ENCODE peak calls at places on chromosomes 11 and 22, in eight cellular contexts. S is stimulated activated CD8-positive, alpha-beta memory T cell treated with anti-CD3 and anti-CD28 coated beads, Interleukin-2, amount 100 ng/mL, for 48 hours; D is H7; X is mucosa of descending colon; Z is T-cell; N is OCI-LY7; J is AG09319; G is activated naive CD8-positive, alpha-beta T cell treated with anti-CD3 and anti-CD28 coated beads for 36 hours. F is an unnamed sample.

GRCh38 chr11:114309517-114309916 is 13.3 kb downstream of the NNMT start:
- DNase-seq in J (no peak), S (no peak), N (no peak), Z (no peak), G (no peak), D (no peak), X (no peak), F (no peak)

GRCh38 chr11:65111537-65112225 is at the start of gene TM7SF2:
- DNase-seq in G (peak), S (peak), X (peak), Z (peak), D (peak), N (peak), J (peak), F (peak)

GRCh38 chr11:46391578-46392420 is at the start of gene CHRM4:
- DNase-seq in N (no peak), G (peak), J (no peak), D (peak), Z (no peak), X (peak), S (no peak), F (peak)

GRCh38 chr11:8086571-8086970 is 5.6 kb downstream of the TUB start:
- DNase-seq in N (no peak), J (no peak), Z (no peak), G (no peak), X (no peak), S (no peak), D (no peak), F (no peak)

GRCh38 chr11:47797633-47798032 is 30.5 kb upstream of the FNBP4 start:
- DNase-seq in Z (no peak), X (no peak), G (peak), D (no peak), N (no peak), S (peak), J (no peak), F (peak)

GRCh38 chr11:106491751-106492150 is 414.3 kb downstream of the AASDHPPT start:
- DNase-seq in D (no peak), N (no peak), G (no peak), J (no peak), Z (no peak), X (no peak), S (no peak), F (no peak)

GRCh38 chr11:4576880-4577279 is 4.7 kb upstream of the OR52I2 start:
- DNase-seq in N (no peak), Z (no peak), X (no peak), S (no peak), D (no peak), J (no peak), G (no peak), F (no peak)

GRCh38 chr11:103798029-103798428 is 238.4 kb upstream of the DDI1 start:
- DNase-seq in N (no peak), S (no peak), G (no peak), D (no peak), X (no peak), J (no peak), Z (no peak), F (no peak)

GRCh38 chr11:101862410-101863233 is 52.2 kb upstream of the CEP126 start:
- DNase-seq in D (peak), N (peak), X (no peak), J (peak), Z (no peak), G (no peak), S (no peak), F (no peak)

GRCh38 chr11:95891423-95892177 is 32.3 kb downstream of the MTMR2 start:
- DNase-seq in J (no peak), N (no peak), X (no peak), Z (no peak), S (no peak), D (no peak), G (no peak), F (no peak)

GRCh38 chr11:105144887-105145286 is 5.3 kb upstream of the CARD18 start:
- DNase-seq in G (no peak), J (peak), D (no peak), S (no peak), X (no peak), N (no peak), Z (no peak), F (no peak)

GRCh38 chr22:28955817-28956216 is 72.4 kb downstream of the ZNRF3 start:
- DNase-seq in S (peak), N (peak), Z (peak), X (no peak), G (peak), D (no peak), J (no peak), F (peak)

GRCh38 chr11:122209619-122210377 is 93.8 kb upstream of the BLID start:
- DNase-seq in G (no peak), S (no peak), N (no peak), J (peak), X (no peak), D (no peak), Z (no peak), F (no peak)

GRCh38 chr11:36312593-36312990 is 16.5 kb downstream of the PRR5L start:
- DNase-seq in X (no peak), N (no peak), S (no peak), D (no peak), Z (no peak), J (no peak), G (no peak), F (no peak)

GRCh38 chr11:116691779-116692178 is 81.0 kb downstream of the BUD13 start:
- DNase-seq in Z (peak), D (peak), X (no peak), G (peak), J (no peak), S (peak), N (peak), F (peak)

GRCh38 chr11:8062781-8063257 is 18.2 kb upstream of the TUB start:
- DNase-seq in X (no peak), S (no peak), D (no peak), N (no peak), Z (no peak), J (no peak), G (no peak), F (no peak)

GRCh38 chr11:24747275-24748251 is 250.7 kb downstream of the LUZP2 start:
- DNase-seq in N (peak), X (no peak), J (no peak), D (no peak), G (no peak), Z (no peak), S (no peak), F (no peak)

GRCh38 chr11:130160460-130161090 is 993 bp downstream of the ST14 start:
- DNase-seq in S (no peak), Z (no peak), G (no peak), N (peak), J (no peak), D (peak), X (peak), F (no peak)

GRCh38 chr11:123241874-123242538 is 47.0 kb upstream of the CLMP start:
- DNase-seq in N (no peak), S (no peak), J (no peak), Z (no peak), G (no peak), X (no peak), D (no peak), F (no peak)

GRCh38 chr11:87722756-87723599 is 452.3 kb downstream of the RAB38 start:
- DNase-seq in D (peak), X (peak), J (no peak), S (no peak), N (peak), G (no peak), Z (no peak), F (peak)

GRCh38 chr11:104570088-104570701 is 328.1 kb downstream of the CASP12 start:
- DNase-seq in D (no peak), Z (no peak), J (no peak), N (no peak), X (no peak), S (no peak), G (no peak), F (no peak)

GRCh38 chr11:96200243-96200642 is 142.8 kb downstream of the MAML2 start:
- DNase-seq in J (peak), N (no peak), X (no peak), G (no peak), Z (no peak), D (no peak), S (no peak), F (no peak)

F was measured in stimulated activated naive CD8-positive, alpha-beta T cell treated with anti-CD3 and anti-CD28 coated beads, Interleukin-15, Interleukin-2, amounts not matched to agents 100 U/mL and 50 U/mL, for 24 hours.